ENCODE peak calls at places on chromosomes 3 and 15, in six cellular contexts. R is uterus; S is right lobe of liver; Y is breast epithelium; U is naive thymus-derived CD4-positive, alpha-beta T cell; C is CD8-positive, alpha-beta memory T cell. L is an unnamed sample.
A peak's percentile ranks its signal among the peaks of the same experiment; 100 is the strongest.

GRCh38 chr3:45841380-45841700 is 579 bp downstream of the LZTFL1 start:
- DNase-seq in R (no peak), S (no peak), Y (no peak), U (peak; percentile 49), C (no peak), L (peak; percentile 6)

GRCh38 chr3:122902326-122902725 is 107.5 kb downstream of the SLC49A4 start:
- DNase-seq in R (no peak), S (no peak), Y (no peak), U (no peak), C (no peak), L (no peak)

GRCh38 chr15:31375772-31376171 is 49.1 kb downstream of the KLF13 start:
- DNase-seq in R (no peak), S (no peak), Y (no peak), U (no peak), C (no peak), L (no peak)

GRCh38 chr15:39999538-39999937 is 39.4 kb downstream of the SRP14 start:
- DNase-seq in R (no peak), S (no peak), Y (no peak), U (no peak), C (no peak), L (no peak)

GRCh38 chr3:356947-357346 is 160.4 kb downstream of the CHL1 start:
- DNase-seq in R (peak; percentile 64), S (no peak), Y (no peak), U (no peak), C (no peak), L (no peak)

GRCh38 chr3:70526966-70527515 is 214.6 kb upstream of the MDFIC2 start:
- DNase-seq in R (no peak), S (no peak), Y (no peak), U (no peak), C (no peak), L (no peak)

GRCh38 chr3:64105816-64106215 is 82.5 kb upstream of the PSMD6 start:
- DNase-seq in R (no peak), S (no peak), Y (no peak), U (no peak), C (no peak), L (no peak)

GRCh38 chr3:36244728-36245127 is 135.6 kb upstream of the STAC start:
- DNase-seq in R (no peak), S (no peak), Y (no peak), U (no peak), C (no peak), L (no peak)

GRCh38 chr3:62109534-62109933 is 263.8 kb downstream of the FEZF2 start:
- DNase-seq in R (no peak), S (no peak), Y (no peak), U (no peak), C (no peak), L (no peak)

GRCh38 chr3:187733371-187733770 is 11.9 kb downstream of the BCL6 start:
- DNase-seq in R (no peak), S (no peak), Y (no peak), U (no peak), C (no peak), L (no peak)
- H3K9me3 ChIP-seq in R (no peaks in the 10 kb centered on the region), S (no peaks in the 10 kb centered on the region), Y (no peaks in the 10 kb centered on the region), U (no peaks in the 10 kb centered on the region), C (no peaks in the 10 kb centered on the region), L (no peaks in the 10 kb centered on the region)

GRCh38 chr3:11283126-11283478 is 10.9 kb downstream of the ATG7 start:
- DNase-seq in R (no peak), S (no peak), Y (no peak), U (no peak), C (no peak), L (no peak)

GRCh38 chr3:11282250-11283125 is 10.3 kb downstream of the ATG7 start:
- DNase-seq in R (peak; percentile 80), S (no peak), Y (no peak), U (no peak), C (no peak), L (no peak)

GRCh38 chr3:11288786-11289637 is 16.8 kb downstream of the ATG7 start:
- DNase-seq in R (no peak), S (no peak), Y (no peak), U (no peak), C (no peak), L (no peak)

GRCh38 chr3:11288021-11288491 is 15.9 kb downstream of the ATG7 start:
- DNase-seq in R (no peak), S (no peak), Y (no peak), U (no peak), C (no peak), L (no peak)

DNA sequence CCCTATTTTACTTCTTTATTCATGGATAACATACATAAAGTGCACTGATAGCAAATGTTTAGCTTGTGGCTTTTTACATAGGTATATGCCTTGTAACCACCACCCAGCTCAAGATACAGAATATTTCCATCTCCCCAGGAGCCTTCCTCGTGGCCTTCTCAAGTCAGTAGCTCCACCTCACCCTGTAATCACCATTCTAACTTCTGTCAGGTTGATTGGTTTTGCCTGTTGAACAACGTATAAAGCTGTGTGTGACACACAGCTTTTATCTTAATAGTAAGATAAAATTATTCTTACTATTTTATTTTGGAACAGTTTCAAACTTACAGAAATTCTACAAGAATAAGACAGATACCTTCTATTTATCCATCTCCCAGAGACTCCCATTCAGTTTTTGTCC is 13.3 kb downstream of the ATG7 start:
- DNase-seq in R (no peak), S (no peak), Y (no peak), U (no peak), C (no peak), L (no peak)
- H3K4me3 ChIP-seq in R (no peak overlapping the region), S (no peak overlapping the region), Y (no peak overlapping the region), U (no peak overlapping the region), C (no peak overlapping the region), L (no peak overlapping the region)

GRCh38 chr15:46670256-46670655 is 1035.4 kb downstream of the SQOR start:
- DNase-seq in R (no peak), S (no peak), Y (no peak), U (no peak), C (no peak), L (no peak)
- H3K9me3 ChIP-seq in R (no peaks in the 10 kb centered on the region), S (no peaks in the 10 kb centered on the region), Y (no peaks in the 10 kb centered on the region), U (no peaks in the 10 kb centered on the region), C (no peaks in the 10 kb centered on the region), L (no peaks in the 10 kb centered on the region)

DNA sequence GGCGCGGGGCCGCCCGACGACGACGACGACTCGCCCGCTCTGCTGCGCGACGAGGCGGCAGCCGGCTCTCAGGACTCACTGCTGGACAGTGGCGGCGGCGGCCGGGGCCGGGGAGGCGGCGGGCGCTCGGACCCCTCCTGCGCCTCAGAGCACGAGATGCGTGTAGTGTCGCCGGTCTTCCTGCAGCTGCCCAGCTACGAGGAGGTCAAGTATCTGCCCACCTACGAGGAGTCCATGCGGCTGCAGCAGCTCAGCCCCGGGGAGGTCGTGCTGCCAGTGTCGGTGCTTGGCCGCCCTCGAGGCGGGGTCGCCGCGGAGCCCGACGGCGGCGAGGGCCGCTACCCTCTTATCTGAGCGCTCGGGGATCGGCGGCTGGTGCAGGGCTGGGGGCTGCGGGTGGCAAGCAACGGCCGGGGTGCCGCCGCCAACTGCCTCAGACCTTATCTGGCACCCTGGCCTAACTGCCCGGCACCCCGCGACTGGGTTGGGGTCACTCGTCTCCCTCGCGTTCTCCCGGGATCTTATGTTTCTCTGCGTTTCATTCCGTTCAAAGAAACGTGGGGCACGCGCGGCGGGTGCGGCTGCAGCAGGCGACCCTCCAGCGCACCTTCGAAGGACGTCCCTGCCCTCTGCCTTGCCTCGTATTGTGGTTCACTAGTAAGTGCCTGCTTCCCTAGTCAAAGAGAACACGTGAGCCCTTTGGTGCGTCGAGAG is 961 bp downstream of the C3orf80 start:
- DNase-seq in R (no peak), S (no peak), Y (no peak), U (no peak), C (no peak), L (no peak)
- H3K4me3 ChIP-seq in R (peak overlapping the region; percentile 47), S (peak overlapping the region; percentile 58), Y (peak overlapping the region; percentile 52), U (peak overlapping the region; percentile 21), C (no peak overlapping the region), L (no peak overlapping the region)

L was measured in adrenal gland.